ENCODE peak calls at places on chromosomes 3 and 15, in nine cellular contexts. G is activated CD8-positive, alpha-beta T cell treated with anti-CD3 and anti-CD28 coated beads for 36 hours; N is right lobe of liver; X is AG10803; Z is ovary; E is fibroblast of lung; S is B cell; M is Kasumi-1; K is iris pigment epithelial cell. R is an unnamed sample.
A peak's percentile ranks its signal among the peaks of the same experiment; 100 is the strongest.

GRCh38 chr3:50632450-50632849 is 15.5 kb downstream of the MAPKAPK3 start:
- DNase-seq in G (peak; percentile 53), N (no peak), X (no peak), Z (no peak), E (no peak), S (no peak), M (peak; percentile 87), K (no peak), R (peak; percentile 55)

GRCh38 chr3:62798000-62798399 is 77.2 kb downstream of the CADPS start:
- DNase-seq in G (no peak), N (no peak), X (no peak), Z (no peak), E (no peak), S (no peak), M (no peak), K (no peak), R (no peak)

GRCh38 chr3:69671082-69671952 is 67.9 kb upstream of the MITF start:
- DNase-seq in G (peak; percentile 4), N (no peak), X (peak; percentile 26), Z (no peak), E (peak; percentile 16), S (no peak), M (peak; percentile 76), K (peak; percentile 37), R (peak; percentile 42)

GRCh38 chr3:82353281-82354171 is 592.1 kb upstream of the GBE1 start:
- DNase-seq in G (no peak), N (peak; percentile 20), X (no peak), Z (peak; percentile 30), E (no peak), S (no peak), M (no peak), K (no peak), R (no peak)

GRCh38 chr3:102511168-102511567 is 76.4 kb downstream of the ZPLD1 start:
- DNase-seq in G (no peak), N (no peak), X (no peak), Z (no peak), E (no peak), S (no peak), M (no peak), K (no peak), R (no peak)

GRCh38 chr3:14439501-14440167 is 37.2 kb downstream of the SLC6A6 start:
- DNase-seq in G (no peak), N (peak; percentile 80), X (no peak), Z (peak; percentile 74), E (peak; percentile 59), S (no peak), M (peak; percentile 84), K (peak; percentile 72), R (peak; percentile 61)

GRCh38 chr3:52891164-52891563 is 6.2 kb downstream of the STIMATE start:
- DNase-seq in G (peak; percentile 79), N (no peak), X (no peak), Z (no peak), E (no peak), S (no peak), M (no peak), K (no peak), R (no peak)

GRCh38 chr3:64385256-64385655 is 160.0 kb upstream of the PRICKLE2 start:
- DNase-seq in G (no peak), N (no peak), X (no peak), Z (no peak), E (no peak), S (no peak), M (no peak), K (no peak), R (no peak)

GRCh38 chr15:52337198-52337853 is 41.7 kb upstream of the MYO5C start:
- DNase-seq in G (no peak), N (no peak), X (peak; percentile 59), Z (no peak), E (peak; percentile 82), S (no peak), M (no peak), K (peak; percentile 86), R (peak; percentile 70)

GRCh38 chr15:73388256-73388781 is 19.6 kb upstream of the HCN4 start:
- DNase-seq in G (no peak), N (no peak), X (peak; percentile 50), Z (no peak), E (peak; percentile 89), S (no peak), M (no peak), K (peak; percentile 78), R (peak; percentile 84)

GRCh38 chr3:32557640-32558352 is 12.9 kb downstream of the DYNC1LI1 start:
- DNase-seq in G (no peak), N (no peak), X (no peak), Z (no peak), E (no peak), S (no peak), M (no peak), K (no peak), R (no peak)

GRCh38 chr3:49869525-49870126 is at the start of gene CAMKV:
- DNase-seq in G (peak; percentile 36), N (no peak), X (no peak), Z (no peak), E (no peak), S (peak; percentile 76), M (no peak), K (no peak), R (no peak)

GRCh38 chr3:151290673-151291072 is 12.3 kb upstream of the P2RY14 start:
- DNase-seq in G (no peak), N (no peak), X (peak; percentile 55), Z (no peak), E (peak; percentile 25), S (no peak), M (peak; percentile 59), K (peak; percentile 62), R (peak; percentile 46)

GRCh38 chr3:88617283-88617682 is 467.5 kb downstream of the C3orf38 start:
- DNase-seq in G (no peak), N (no peak), X (no peak), Z (no peak), E (no peak), S (no peak), M (peak; percentile 84), K (no peak), R (no peak)

GRCh38 chr3:31179768-31180167 is 285.3 kb upstream of the GADL1 start:
- DNase-seq in G (no peak), N (no peak), X (no peak), Z (no peak), E (no peak), S (no peak), M (no peak), K (no peak), R (no peak)

GRCh38 chr15:78666010-78666409 is 25.0 kb upstream of the CHRNB4 start:
- DNase-seq in G (no peak), N (no peak), X (no peak), Z (no peak), E (no peak), S (no peak), M (no peak), K (no peak), R (no peak)

GRCh38 chr3:59081071-59081470 is 31.2 kb upstream of the CFAP20DC start:
- DNase-seq in G (no peak), N (no peak), X (no peak), Z (no peak), E (no peak), S (no peak), M (no peak), K (no peak), R (no peak)

GRCh38 chr3:177822826-177823225 is 625.5 kb upstream of the TBL1XR1 start:
- DNase-seq in G (no peak), N (no peak), X (no peak), Z (no peak), E (peak; percentile 20), S (no peak), M (no peak), K (no peak), R (no peak)

GRCh38 chr3:94862703-94863102 is 799.8 kb downstream of the NSUN3 start:
- DNase-seq in G (peak; percentile 1), N (no peak), X (peak; percentile 0), Z (no peak), E (peak; percentile 5), S (no peak), M (peak; percentile 50), K (peak; percentile 30), R (no peak)